ENCODE peak calls at places on chromosomes 1 and 21, in six cellular contexts. J is HepG2, M is A549, F is K562, Q is NB4, E is endothelial cell of umbilical vein. C is an unnamed sample.

GRCh38 chr21:42925114-42925907 is at the start of gene ERVH48-1:
- DNase-seq in J (no peak), M (no peak), F (no peak), Q (peak; percentile 68), E (no peak), C (no peak)

GRCh38 chr1:208107817-208108608 is 136.2 kb downstream of the PLXNA2 start:
- DNase-seq in Q (no peak), F (no peak), J (no peak), M (no peak), E (peak; percentile 49), C (no peak)

GRCh38 chr1:117665523-117666274 is 59.9 kb downstream of the TENT5C start:
- DNase-seq in E (no peak), Q (peak; percentile 28), M (no peak), F (no peak), J (no peak), C (no peak)

GRCh38 chr1:38905985-38906384 is 24.6 kb upstream of the GJA9 start:
- DNase-seq in Q (no peak), F (no peak), E (no peak), J (no peak), M (no peak), C (no peak)

GRCh38 chr21:45822002-45822397 is 159.6 kb upstream of the COL6A1 start:
- DNase-seq in Q (no peak), M (no peak), F (no peak), E (no peak), J (no peak), C (no peak)

GRCh38 chr21:41009398-41010177 is 158.4 kb upstream of the BACE2 start:
- DNase-seq in F (no peak), J (no peak), E (no peak), M (no peak), Q (no peak), C (no peak)

GRCh38 chr1:224377676-224378006 is 21.0 kb downstream of the CNIH4 start:
- DNase-seq in Q (peak; percentile 67), F (no peak), E (no peak), M (no peak), J (peak; percentile 3), C (peak; percentile 62)

GRCh38 chr1:89673251-89673650 is 40.3 kb downstream of the LRRC8C start:
- DNase-seq in F (no peak), J (no peak), E (no peak), M (no peak), Q (peak; percentile 60), C (no peak)

GRCh38 chr21:45139473-45139872 is 65.1 kb downstream of the ADARB1 start:
- DNase-seq in E (no peak), M (no peak), Q (no peak), J (no peak), F (no peak), C (no peak)

GRCh38 chr1:162688521-162688920 is 56.3 kb downstream of the DDR2 start:
- DNase-seq in F (no peak), J (no peak), M (no peak), Q (no peak), E (no peak), C (no peak)

GRCh38 chr1:7313081-7313546 is 458.0 kb upstream of the VAMP3 start:
- DNase-seq in M (no peak), Q (no peak), F (no peak), E (no peak), J (no peak), C (no peak)

GRCh38 chr1:90335566-90335965 is 340.7 kb downstream of the ZNF326 start:
- DNase-seq in F (no peak), M (no peak), J (no peak), Q (no peak), E (no peak), C (no peak)

GRCh38 chr1:94925561-94926364 is 1.1 kb downstream of the CNN3 start:
- DNase-seq in M (peak; percentile 33), F (no peak), E (peak; percentile 81), Q (peak; percentile 23), J (peak; percentile 89), C (peak; percentile 5)

GRCh38 chr1:18542351-18542750 is 61.6 kb downstream of the KLHDC7A start:
- DNase-seq in M (no peak), E (no peak), Q (no peak), J (no peak), F (no peak), C (no peak)

GRCh38 chr1:197519741-197520334 is 251.8 kb downstream of the CRB1 start:
- DNase-seq in J (peak; percentile 5), F (peak; percentile 16), Q (peak; percentile 24), E (peak; percentile 34), M (peak; percentile 4), C (no peak)

GRCh38 chr1:23400324-23401110 is 24.0 kb downstream of the TCEA3 start:
- DNase-seq in Q (peak; percentile 52), M (no peak), E (no peak), F (no peak), J (no peak), C (no peak)

GRCh38 chr21:32138658-32139057 is 140.2 kb downstream of the MIS18A start:
- DNase-seq in F (no peak), M (no peak), Q (no peak), E (no peak), J (no peak), C (no peak)

GRCh38 chr21:45415943-45416611 is 11.1 kb downstream of the COL18A1 start:
- DNase-seq in E (no peak), M (no peak), Q (no peak), J (no peak), F (no peak), C (no peak)

GRCh38 chr1:24074196-24074595 is 37.7 kb downstream of the MYOM3 start:
- DNase-seq in J (no peak), F (no peak), M (no peak), E (no peak), Q (no peak), C (no peak)

GRCh38 chr1:203085528-203086406 is at the start of gene MYOG:
- DNase-seq in M (no peak), E (no peak), Q (no peak), J (no peak), F (no peak), C (no peak)

GRCh38 chr1:248924696-248925532 is 18.9 kb downstream of the PGBD2 start:
- DNase-seq in F (no peak), Q (peak; percentile 89), E (peak; percentile 50), J (peak; percentile 61), M (peak; percentile 54), C (peak; percentile 33)

GRCh38 chr1:22680736-22681135 is 27.7 kb downstream of the C1QB start:
- DNase-seq in M (no peak), J (no peak), E (no peak), F (no peak), Q (no peak), C (no peak)

DNA sequence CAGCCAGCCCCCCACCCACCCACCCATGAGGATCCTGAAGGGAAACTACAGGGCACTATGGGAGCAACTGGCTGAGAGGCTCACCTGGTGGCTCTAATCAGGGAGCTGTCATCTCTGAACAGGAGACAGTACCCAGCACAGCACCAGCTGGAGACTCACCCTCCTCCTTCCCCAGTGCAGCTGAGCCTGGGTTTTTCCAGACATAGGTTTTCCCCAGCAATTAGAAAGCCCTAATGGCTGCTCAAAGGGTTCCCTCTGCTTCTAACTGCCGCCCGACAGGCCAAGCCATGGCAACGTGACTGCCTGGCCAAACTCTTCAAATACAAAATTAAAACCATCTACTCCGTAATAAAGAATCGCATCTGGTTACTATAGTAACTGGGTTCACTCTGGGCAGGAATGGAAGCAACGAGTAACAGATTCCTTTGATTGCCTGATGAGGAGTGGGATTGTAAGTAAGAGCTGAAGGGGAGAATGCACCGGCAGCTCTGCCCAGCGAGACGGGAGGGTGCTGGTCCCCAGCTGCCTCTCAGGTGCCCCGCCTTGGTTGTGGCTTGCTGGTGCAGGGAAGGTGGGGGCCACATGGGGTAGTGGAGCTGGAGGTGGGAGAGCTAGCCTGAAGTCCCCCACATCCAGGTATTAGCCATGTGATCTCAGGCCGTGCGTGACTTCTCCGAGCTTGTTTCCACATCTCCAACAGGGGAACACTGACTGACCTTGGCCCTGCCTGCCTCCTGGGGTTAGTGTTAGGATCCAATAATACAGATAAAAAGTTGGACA is 94.3 kb downstream of the KCNN3 start:
- DNase-seq in M (no peak), Q (no peak), J (no peak), E (no peak), F (no peak), C (no peak)
- TF ChIP-seq MYC in M (no peak), Q (no peak), J (no peak), E (no peak), F (no peak), C (no peak)

GRCh38 chr1:147627435-147628110 is 42.8 kb downstream of the ACP6 start:
- DNase-seq in J (peak; percentile 40), Q (peak; percentile 42), E (peak; percentile 48), M (peak; percentile 81), F (peak; percentile 79), C (no peak)
- TF ChIP-seq MYC in J (no peak), Q (no peak), E (no peak), M (no peak), F (no peak), C (no peak)

GRCh38 chr1:232538943-232539302 is 91.0 kb downstream of the SIPA1L2 start:
- DNase-seq in F (no peak), Q (no peak), J (no peak), M (no peak), E (no peak), C (no peak)
- TF ChIP-seq MYC in F (no peak), Q (no peak), J (no peak), M (no peak), E (no peak), C (no peak)

DNA sequence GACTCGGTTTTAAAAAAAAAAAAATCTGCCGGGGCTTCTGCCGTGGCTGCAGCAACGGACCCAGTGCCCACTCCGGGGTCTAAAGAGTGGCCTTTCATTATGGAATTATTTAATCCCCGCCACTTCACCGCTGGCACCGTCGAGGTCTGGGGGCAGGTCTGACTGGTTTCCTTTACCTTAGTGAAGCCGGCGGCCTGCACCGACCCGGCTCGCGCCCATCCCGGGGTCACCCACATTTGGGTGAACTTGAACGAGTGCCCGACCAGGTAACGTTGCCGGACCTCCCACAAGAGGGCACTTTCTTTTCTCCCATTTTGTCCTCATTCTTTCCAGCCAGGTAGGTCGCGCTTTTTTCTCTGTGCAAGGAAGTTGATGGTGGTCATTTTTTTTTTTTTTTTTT is 4.3 kb downstream of the PRKCZ start:
- DNase-seq in M (no peak), Q (no peak), E (no peak), J (no peak), F (no peak), C (no peak)
- TF ChIP-seq MYC in M (no peak), Q (no peak), E (no peak), J (no peak), F (no peak), C (no peak)

DNA sequence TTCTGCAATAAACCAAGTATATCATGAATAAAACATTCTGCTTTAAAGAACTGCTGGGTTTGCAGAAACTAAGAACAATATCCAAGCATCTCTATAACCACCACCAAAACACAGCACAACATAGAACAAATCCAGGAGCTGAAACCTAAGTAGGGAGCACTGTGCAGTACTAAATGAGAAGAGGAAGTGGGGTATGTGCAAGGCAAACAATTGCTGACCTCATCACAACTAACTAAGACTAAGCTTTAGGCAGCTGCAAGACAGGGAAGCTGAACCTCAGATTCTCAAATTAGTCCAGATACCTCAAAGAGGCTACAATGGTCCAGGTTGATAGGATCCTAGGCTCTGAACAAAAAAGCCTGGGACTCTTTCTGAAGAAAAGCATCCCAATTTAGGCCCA is 172.6 kb downstream of the SLC44A5 start:
- DNase-seq in F (no peak), J (no peak), Q (peak; percentile 12), M (no peak), E (no peak), C (no peak)
- TF ChIP-seq MYC in F (no peak), J (no peak), Q (no peak), M (no peak), E (no peak), C (no peak)

GRCh38 chr1:211517006-211517405 is 25.0 kb upstream of the RD3 start:
- DNase-seq in E (no peak), Q (peak; percentile 55), F (no peak), M (no peak), J (peak; percentile 33), C (no peak)
- TF ChIP-seq MYC in E (no peak), Q (no peak), F (no peak), M (no peak), J (no peak), C (no peak)